ENCODE peak calls at places on chromosome 21, in seven cellular contexts. C is lower leg skin; Y is pancreas; J is HCT116; T is lung; R is CD8-positive, alpha-beta T cell; Z is HFF-Myc. A is an unnamed sample.

GRCh38 chr21:16308269-16308668 is 578.5 kb downstream of the USP25 start:
- DNase-seq in C (no peak), Y (no peak), J (no peak), T (no peak), R (no peak), Z (no peak), A (no peak)

GRCh38 chr21:30408782-30409494 is 13.1 kb downstream of the KRTAP13-1 start:
- DNase-seq in C (no peak), Y (peak), J (peak), T (peak), R (no peak), Z (peak), A (no peak)

GRCh38 chr21:22223385-22223784 is 1225.2 kb downstream of the NCAM2 start:
- DNase-seq in C (no peak), Y (no peak), J (no peak), T (no peak), R (no peak), Z (no peak), A (no peak)

GRCh38 chr21:36891692-36892091 is 74.8 kb downstream of the HLCS start:
- DNase-seq in C (no peak), Y (no peak), J (no peak), T (no peak), R (no peak), Z (no peak), A (no peak)

GRCh38 chr21:45152265-45152746 is 77.9 kb downstream of the ADARB1 start:
- DNase-seq in C (peak), Y (no peak), J (no peak), T (no peak), R (peak), Z (no peak), A (no peak)

GRCh38 chr21:40393091-40393490 is 453.9 kb downstream of the DSCAM start:
- DNase-seq in C (no peak), Y (no peak), J (no peak), T (no peak), R (no peak), Z (no peak), A (no peak)

GRCh38 chr21:17370263-17370662 is 142.6 kb upstream of the CXADR start:
- DNase-seq in C (peak), Y (no peak), J (no peak), T (peak), R (no peak), Z (no peak), A (no peak)

GRCh38 chr21:36718951-36719501 is 20.1 kb downstream of the SIM2 start:
- DNase-seq in C (no peak), Y (no peak), J (peak), T (no peak), R (no peak), Z (no peak), A (peak)

GRCh38 chr21:37463083-37463780 is 96.7 kb downstream of the DYRK1A start:
- DNase-seq in C (no peak), Y (no peak), J (peak), T (no peak), R (no peak), Z (peak), A (no peak)

GRCh38 chr21:35838987-35839763 is 221.2 kb downstream of the SETD4 start:
- DNase-seq in C (no peak), Y (no peak), J (no peak), T (no peak), R (no peak), Z (no peak), A (no peak)

GRCh38 chr21:17570773-17571172 is 41.9 kb downstream of the BTG3 start:
- DNase-seq in C (no peak), Y (no peak), J (no peak), T (peak), R (no peak), Z (no peak), A (no peak)

GRCh38 chr21:30256100-30256499 is 26.6 kb downstream of the KRTAP24-1 start:
- DNase-seq in C (no peak), Y (no peak), J (no peak), T (no peak), R (no peak), Z (no peak), A (no peak)

GRCh38 chr21:15732290-15732995 is 2.7 kb downstream of the USP25 start:
- DNase-seq in C (no peak), Y (no peak), J (no peak), T (no peak), R (no peak), Z (no peak), A (no peak)

GRCh38 chr21:29208666-29209059 is 78.2 kb downstream of the MAP3K7CL start:
- DNase-seq in C (no peak), Y (no peak), J (no peak), T (no peak), R (no peak), Z (peak), A (no peak)
- H3K4me3 ChIP-seq in C (no peak), Y (no peak), J (no peak), T (no peak), R (no peak), Z (no peak), A (no peak)

DNA sequence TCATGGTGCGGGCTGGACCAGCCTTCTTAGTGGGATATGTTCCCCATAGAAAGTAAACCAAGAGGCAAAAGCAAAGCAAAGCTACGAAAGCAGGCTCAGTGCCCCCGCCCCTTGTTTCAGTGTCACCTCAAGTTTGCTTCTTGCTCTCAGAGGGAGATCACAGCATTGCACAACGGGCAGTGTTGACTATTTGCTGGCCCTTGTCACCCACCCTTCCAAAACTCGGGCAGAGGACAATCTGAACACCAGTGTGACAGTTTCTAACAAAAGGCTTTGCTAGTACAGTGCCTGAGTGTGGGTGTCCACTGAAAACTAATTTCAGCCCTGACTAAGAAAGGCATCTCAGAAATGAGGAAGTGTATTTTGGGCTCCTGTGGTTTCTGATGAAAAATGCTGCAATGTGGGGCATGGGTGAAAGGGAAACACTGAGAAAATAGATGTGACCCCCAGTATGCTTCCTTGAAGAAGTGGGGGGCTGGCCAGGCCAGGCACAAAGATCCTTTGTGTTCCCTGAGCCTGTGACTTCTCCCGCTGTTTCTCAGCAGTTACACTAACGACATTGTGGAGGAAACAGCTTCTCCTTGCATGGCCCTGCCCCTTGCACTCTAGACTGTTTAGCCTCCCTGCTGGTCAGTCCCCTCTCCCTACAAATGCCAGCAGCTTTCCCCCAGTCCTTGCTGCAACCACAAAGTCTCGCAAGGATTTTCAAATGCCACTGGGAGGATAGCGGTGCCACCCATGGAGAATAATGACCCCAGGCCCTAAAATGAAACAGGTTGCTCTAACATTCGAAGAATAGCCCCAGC is 33.3 kb upstream of the KCNE1 start:
- DNase-seq in C (no peak), Y (no peak), J (peak), T (peak), R (no peak), Z (no peak), A (no peak)
- H3K4me3 ChIP-seq in C (no peak), Y (no peak), J (no peak), T (no peak), R (no peak), Z (no peak), A (no peak)

GRCh38 chr21:33025471-33026298 is at the start of gene OLIG2:
- DNase-seq in C (no peak), Y (no peak), J (no peak), T (no peak), R (no peak), Z (no peak), A (no peak)
- H3K4me3 ChIP-seq in C (no peak), Y (no peak), J (no peak), T (no peak), R (no peak), Z (no peak), A (no peak)

GRCh38 chr21:42784276-42784675 is 95.1 kb downstream of the WDR4 start:
- DNase-seq in C (no peak), Y (no peak), J (no peak), T (no peak), R (peak), Z (no peak), A (no peak)
- H3K4me3 ChIP-seq in C (no peak), Y (no peak), J (no peak), T (no peak), R (peak), Z (no peak), A (peak)

GRCh38 chr21:43938751-43939442 is 73.2 kb upstream of the TRAPPC10 start:
- DNase-seq in C (peak), Y (peak), J (peak), T (peak), R (peak), Z (no peak), A (peak)
- H3K4me3 ChIP-seq in C (no peak), Y (no peak), J (peak), T (no peak), R (peak), Z (no peak), A (peak)

GRCh38 chr21:26070822-26071425 is 99.6 kb downstream of the APP start:
- DNase-seq in C (peak), Y (no peak), J (no peak), T (peak), R (peak), Z (peak), A (no peak)
- H3K4me3 ChIP-seq in C (no peak), Y (no peak), J (no peak), T (no peak), R (peak), Z (no peak), A (peak)

GRCh38 chr21:38679531-38679930 is 126.2 kb upstream of the ETS2 start:
- DNase-seq in C (no peak), Y (no peak), J (no peak), T (no peak), R (no peak), Z (peak), A (no peak)
- H3K4me3 ChIP-seq in C (no peak), Y (no peak), J (no peak), T (no peak), R (no peak), Z (no peak), A (no peak)

DNA sequence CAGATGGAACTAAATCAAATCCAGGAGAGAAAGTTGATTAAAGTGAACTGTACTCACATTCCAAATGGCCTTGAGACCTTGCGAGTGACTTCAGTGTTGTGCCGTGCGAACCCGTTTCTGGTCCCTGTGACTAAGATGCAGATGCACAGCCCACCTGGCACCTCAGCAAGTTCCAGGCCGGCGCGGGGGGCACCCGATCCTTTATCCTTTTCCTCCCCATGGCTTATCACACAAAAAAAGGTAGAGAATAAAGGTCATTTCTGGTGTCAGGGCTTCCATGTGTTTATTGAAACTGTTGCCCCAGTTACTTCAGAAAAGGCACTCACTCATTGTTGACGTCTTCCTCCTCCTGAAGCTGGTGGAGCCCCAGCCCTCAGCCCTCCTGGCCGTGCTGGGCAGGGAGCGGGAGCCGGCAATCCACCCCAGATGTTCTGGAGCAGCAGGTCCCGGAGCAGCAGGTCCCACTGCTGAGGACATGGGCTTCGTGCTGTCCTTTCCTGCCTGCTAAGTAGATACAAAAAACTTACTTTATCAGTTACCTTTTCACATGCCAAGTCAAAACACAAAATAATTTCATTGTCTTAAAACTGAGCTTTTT is 53.0 kb downstream of the PCNT start:
- DNase-seq in C (no peak), Y (no peak), J (no peak), T (no peak), R (no peak), Z (no peak), A (no peak)
- H3K4me3 ChIP-seq in C (no peak), Y (no peak), J (no peak), T (no peak), R (no peak), Z (no peak), A (no peak)

DNA sequence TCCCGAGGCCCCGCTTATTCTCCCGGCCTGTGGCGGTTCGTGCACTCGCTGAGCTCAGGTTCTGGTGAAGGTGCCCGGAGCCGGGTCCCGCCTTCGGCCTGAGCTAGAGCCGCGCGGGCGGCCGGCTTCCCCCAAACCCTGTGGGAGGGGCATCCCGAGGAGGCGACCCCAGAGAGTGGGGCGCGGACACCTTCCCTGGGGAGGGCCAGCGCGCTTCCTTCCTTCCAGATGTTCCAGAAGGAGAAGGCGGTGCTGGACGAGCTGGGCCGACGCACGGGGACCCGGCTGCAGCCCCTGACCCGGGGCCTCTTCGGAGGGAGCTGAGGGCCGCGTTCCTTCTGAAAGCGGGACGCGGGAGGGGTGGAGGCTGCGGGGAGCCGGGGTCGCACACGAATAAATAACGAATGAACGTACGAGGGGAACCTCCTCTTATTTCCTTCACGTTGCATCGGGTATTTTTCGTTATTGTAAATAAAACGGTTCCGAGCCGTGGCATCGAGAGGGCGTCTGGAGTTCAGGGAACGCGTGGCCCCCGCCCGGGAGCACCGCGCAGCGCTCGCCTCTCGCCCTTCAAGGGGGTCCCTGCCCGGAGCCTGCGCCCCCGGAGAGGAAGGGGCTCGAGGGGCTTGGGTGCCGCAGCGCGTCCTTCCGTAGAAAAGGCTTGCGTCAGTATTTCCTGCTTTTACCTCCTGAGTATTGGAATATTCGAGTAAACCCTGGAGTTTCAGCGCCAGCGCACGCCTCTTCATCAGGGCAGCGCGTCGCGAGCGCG is 11.4 kb downstream of the YBEY start:
- DNase-seq in C (no peak), Y (peak), J (no peak), T (no peak), R (no peak), Z (no peak), A (no peak)
- H3K4me3 ChIP-seq in C (peak), Y (no peak), J (no peak), T (peak), R (peak), Z (no peak), A (peak)